ENCODE peak calls at places on chromosomes 11 and 22, in seven cellular contexts. J, V, T, D, E, Q and Z are unnamed samples. For H3K27me3 and H3K36me3, the result is how much of the 10 kb centered on the place peaks cover.

GRCh38 chr11:65185869-65186341 is 4.2 kb downstream of the CAPN1 start:
- DNase-seq in D (no peak), V (no peak), J (no peak), Q (no peak), E (no peak), T (no peak), Z (no peak)

GRCh38 chr22:38422615-38423511 is 32.1 kb downstream of the KCNJ4 start:
- DNase-seq in E (no peak), T (no peak), J (no peak), Q (no peak), V (no peak), D (no peak), Z (no peak)

GRCh38 chr11:31419669-31420068 is 50.0 kb downstream of the DNAJC24 start:
- DNase-seq in Q (no peak), E (no peak), T (no peak), V (no peak), D (no peak), J (no peak), Z (no peak)

GRCh38 chr11:2767751-2768150 is 68.0 kb upstream of the KCNQ1OT1 start:
- DNase-seq in J (no peak), D (no peak), T (no peak), Q (no peak), V (no peak), E (no peak), Z (no peak)

GRCh38 chr11:134226806-134227325 is 2.4 kb downstream of the VPS26B start:
- DNase-seq in J (peak), V (no peak), Q (no peak), D (peak), T (no peak), E (no peak), Z (no peak)

GRCh38 chr11:62443390-62444201 is 24.8 kb downstream of the SCGB1A1 start:
- DNase-seq in T (peak), Q (no peak), D (no peak), V (no peak), J (peak), E (no peak), Z (peak)

GRCh38 chr11:112744041-112744440 is 217.2 kb upstream of the NCAM1 start:
- DNase-seq in E (no peak), D (no peak), V (no peak), Q (no peak), T (no peak), J (no peak), Z (no peak)

GRCh38 chr11:117989351-117990102 is 3.3 kb downstream of the IL10RA start:
- DNase-seq in Q (no peak), T (no peak), E (no peak), J (no peak), D (no peak), V (no peak), Z (no peak)

GRCh38 chr11:88590366-88590765 is 252.8 kb upstream of the CTSC start:
- DNase-seq in V (no peak), J (no peak), Q (no peak), T (no peak), D (no peak), E (no peak), Z (no peak)

GRCh38 chr11:8709002-8709672 is 26.5 kb downstream of the RPL27A start:
- DNase-seq in E (no peak), D (no peak), V (peak), Q (no peak), T (peak), J (peak), Z (peak)

GRCh38 chr11:126823271-126823670 is 177.3 kb downstream of the KIRREL3 start:
- DNase-seq in Q (no peak), V (no peak), T (no peak), D (no peak), E (no peak), J (no peak), Z (no peak)

GRCh38 chr11:65588199-65589054 is 7.2 kb downstream of the KCNK7 start:
- DNase-seq in V (no peak), J (peak), Q (peak), T (peak), D (no peak), E (peak), Z (no peak)

GRCh38 chr22:24025475-24025874 is 14.4 kb downstream of the CABIN1 start:
- DNase-seq in J (no peak), E (no peak), V (no peak), D (no peak), T (no peak), Q (no peak), Z (no peak)

GRCh38 chr11:111635706-111636045 is 33.4 kb downstream of the SIK2 start:
- DNase-seq in J (peak), V (no peak), E (no peak), D (peak), Q (no peak), T (peak), Z (peak)

GRCh38 chr11:15985127-15985862 is 371.1 kb downstream of the SOX6 start:
- DNase-seq in J (no peak), Q (no peak), T (no peak), E (no peak), D (no peak), V (no peak), Z (no peak)

GRCh38 chr22:39932918-39933649 is 27.1 kb upstream of the TMA7B start:
- DNase-seq in J (peak), T (no peak), Q (peak), V (no peak), D (no peak), E (peak), Z (no peak)

GRCh38 chr11:118896921-118897591 is 13.4 kb downstream of the CXCR5 start:
- DNase-seq in T (no peak), V (no peak), J (no peak), Q (no peak), E (no peak), D (no peak), Z (no peak)

GRCh38 chr11:35099278-35100018 is 39.5 kb upstream of the CD44 start:
- DNase-seq in E (no peak), D (peak), J (peak), V (no peak), T (no peak), Q (no peak), Z (peak)

GRCh38 chr11:76610871-76611475 is 59.6 kb downstream of the LRRC32 start:
- DNase-seq in E (no peak), T (peak), J (no peak), V (no peak), Q (peak), D (no peak), Z (no peak)

GRCh38 chr11:75347781-75348613 is 3.5 kb downstream of the ARRB1 start:
- DNase-seq in T (no peak), E (no peak), Q (no peak), V (peak), J (peak), D (peak), Z (peak)

GRCh38 chr11:2703487-2704141 is 3.8 kb upstream of the KCNQ1OT1 start:
- DNase-seq in V (no peak), T (peak), Q (no peak), J (no peak), D (no peak), E (no peak), Z (no peak)

GRCh38 chr11:12086271-12087074 is 23.9 kb upstream of the MICAL2 start:
- DNase-seq in T (peak), J (peak), E (no peak), V (peak), D (peak), Q (no peak), Z (peak)

GRCh38 chr11:12007769-12008737 is at the start of gene DKK3:
- DNase-seq in J (peak), T (no peak), D (no peak), Q (peak), E (peak), V (no peak), Z (peak)

GRCh38 chr11:33936745-33937612 is 45.1 kb upstream of the LMO2 start:
- DNase-seq in T (peak), V (no peak), E (no peak), D (peak), Q (no peak), J (peak), Z (no peak)

GRCh38 chr22:16810188-16810802 is 14.9 kb downstream of the XKR3 start:
- DNase-seq in E (no peak), D (no peak), V (no peak), J (peak), Q (no peak), T (no peak), Z (no peak)

GRCh38 chr11:2868604-2869526 is 16.7 kb downstream of the CDKN1C start:
- DNase-seq in V (no peak), D (no peak), E (no peak), T (no peak), Q (no peak), J (no peak), Z (no peak)

GRCh38 chr11:58058276-58059010 is 27.7 kb downstream of the OR6Q1 start:
- DNase-seq in T (no peak), Q (no peak), V (no peak), D (peak), J (no peak), E (no peak), Z (peak)

GRCh38 chr11:1779034-1779805 is 15.5 kb upstream of the CTSD start:
- DNase-seq in D (no peak), T (no peak), J (no peak), V (no peak), Q (no peak), E (no peak), Z (no peak)

GRCh38 chr22:18947905-18948304 is 11.8 kb upstream of the PRODH start:
- DNase-seq in V (no peak), J (no peak), T (no peak), D (no peak), E (no peak), Q (no peak), Z (no peak)

GRCh38 chr22:39343259-39344045 is 6.3 kb upstream of the SYNGR1 start:
- DNase-seq in J (peak), D (peak), E (peak), Q (peak), V (no peak), T (peak), Z (peak)

GRCh38 chr11:65316311-65316978 is 1.8 kb downstream of the CDC42EP2 start:
- DNase-seq in D (peak), Q (no peak), J (peak), T (peak), V (peak), E (no peak), Z (peak)

GRCh38 chr22:20019661-20020532 is 1.0 kb upstream of the TANGO2 start:
- DNase-seq in V (no peak), J (no peak), E (no peak), T (no peak), D (no peak), Q (no peak), Z (no peak)

GRCh38 chr22:20016734-20017621 is at the start of gene ARVCF:
- DNase-seq in J (peak), D (peak), T (peak), V (peak), Q (peak), E (peak), Z (peak)

GRCh38 chr22:20018001-20018400 is 1.4 kb upstream of the ARVCF start:
- DNase-seq in V (no peak), Q (no peak), E (no peak), J (no peak), T (no peak), D (no peak), Z (no peak)

GRCh38 chr22:20015971-20016733 is 471 bp downstream of the ARVCF start:
- DNase-seq in E (peak), J (peak), V (no peak), D (no peak), T (no peak), Q (no peak), Z (peak)

GRCh38 chr22:20017622-20017958 is 967 bp upstream of the ARVCF start:
- DNase-seq in T (no peak), J (no peak), V (no peak), Q (no peak), E (no peak), D (no peak), Z (no peak)
- H3K27me3 ChIP-seq in T (under half), J (under half), V (under half), Q (under half), E (under half), D (under half), Z (under half)

DNA sequence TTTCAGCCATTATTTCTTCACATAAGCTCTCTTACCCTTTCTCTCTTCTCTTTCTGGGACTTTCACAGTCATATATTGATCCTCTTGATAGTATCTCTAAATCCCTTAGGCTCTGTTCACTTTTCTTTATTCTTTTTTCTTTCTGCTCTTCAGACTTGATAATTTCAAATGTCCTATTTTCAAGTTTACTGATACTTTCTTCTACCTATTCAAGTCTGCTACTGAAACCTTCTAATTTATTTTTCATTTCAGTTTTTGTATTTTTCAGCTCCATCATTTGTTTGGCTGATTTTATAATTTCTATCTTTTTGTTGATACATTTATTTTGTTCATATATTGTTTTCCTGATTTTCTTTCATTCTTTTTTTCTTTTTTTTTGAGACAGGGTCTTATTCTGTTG is 79.1 kb downstream of the SNX19 start:
- DNase-seq in Q (no peak), E (no peak), T (no peak), D (no peak), V (no peak), J (no peak), Z (no peak)
- H3K4me3 ChIP-seq in Q (no peak), E (no peak), T (no peak), D (no peak), V (no peak), J (no peak), Z (no peak)

GRCh38 chr22:29339381-29340235 is 24.1 kb upstream of the RASL10A start:
- DNase-seq in T (no peak), D (no peak), V (no peak), E (no peak), J (peak), Q (no peak), Z (peak)

GRCh38 chr22:29340566-29340965 is 25.1 kb upstream of the RASL10A start:
- DNase-seq in D (no peak), T (no peak), E (no peak), V (no peak), Q (no peak), J (no peak), Z (no peak)

GRCh38 chr22:29336751-29337490 is 21.4 kb upstream of the RASL10A start:
- DNase-seq in V (no peak), T (peak), J (no peak), E (no peak), D (no peak), Q (no peak), Z (peak)

GRCh38 chr22:29337631-29338284 is 22.3 kb upstream of the RASL10A start:
- DNase-seq in T (no peak), J (no peak), E (no peak), Q (no peak), V (no peak), D (no peak), Z (no peak)

GRCh38 chr22:29338398-29338797 is 22.9 kb upstream of the RASL10A start:
- DNase-seq in J (no peak), V (no peak), Q (no peak), D (no peak), T (no peak), E (no peak), Z (no peak)
- H3K36me3 ChIP-seq in J (under half), V (under half), Q (half or more), D (half or more), T (half or more), E (under half), Z (under half)

DNA sequence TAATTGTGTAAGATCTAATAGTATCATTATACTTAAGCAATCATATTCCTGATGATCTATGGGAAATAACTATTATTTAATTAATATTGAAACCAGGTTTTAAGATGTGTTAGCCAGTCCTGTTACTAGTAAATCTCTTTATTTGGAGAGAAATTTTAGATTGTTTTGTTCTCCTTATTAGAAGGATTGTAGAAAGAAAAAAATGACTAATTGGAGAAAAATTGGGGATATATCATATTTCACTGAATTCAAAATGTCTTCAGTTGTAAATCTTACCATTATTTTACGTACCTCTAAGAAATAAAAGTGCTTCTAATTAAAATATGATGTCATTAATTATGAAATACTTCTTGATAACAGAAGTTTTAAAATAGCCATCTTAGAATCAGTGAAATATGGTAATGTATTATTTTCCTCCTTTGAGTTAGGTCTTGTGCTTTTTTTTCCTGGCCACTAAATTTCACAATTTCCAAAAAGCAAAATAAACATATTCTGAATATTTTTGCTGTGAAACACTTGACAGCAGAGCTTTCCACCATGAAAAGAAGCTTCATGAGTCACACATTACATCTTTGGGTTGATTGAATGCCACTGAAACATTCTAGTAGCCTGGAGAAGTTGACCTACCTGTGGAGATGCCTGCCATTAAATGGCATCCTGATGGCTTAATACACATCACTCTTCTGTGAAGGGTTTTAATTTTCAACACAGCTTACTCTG is 6.4 kb downstream of the BIRC3 start:
- DNase-seq in V (peak), E (no peak), D (peak), T (no peak), J (peak), Q (no peak), Z (no peak)
- H3K27me3 ChIP-seq in V (under half), E (under half), D (under half), T (under half), J (under half), Q (under half), Z (under half)

DNA sequence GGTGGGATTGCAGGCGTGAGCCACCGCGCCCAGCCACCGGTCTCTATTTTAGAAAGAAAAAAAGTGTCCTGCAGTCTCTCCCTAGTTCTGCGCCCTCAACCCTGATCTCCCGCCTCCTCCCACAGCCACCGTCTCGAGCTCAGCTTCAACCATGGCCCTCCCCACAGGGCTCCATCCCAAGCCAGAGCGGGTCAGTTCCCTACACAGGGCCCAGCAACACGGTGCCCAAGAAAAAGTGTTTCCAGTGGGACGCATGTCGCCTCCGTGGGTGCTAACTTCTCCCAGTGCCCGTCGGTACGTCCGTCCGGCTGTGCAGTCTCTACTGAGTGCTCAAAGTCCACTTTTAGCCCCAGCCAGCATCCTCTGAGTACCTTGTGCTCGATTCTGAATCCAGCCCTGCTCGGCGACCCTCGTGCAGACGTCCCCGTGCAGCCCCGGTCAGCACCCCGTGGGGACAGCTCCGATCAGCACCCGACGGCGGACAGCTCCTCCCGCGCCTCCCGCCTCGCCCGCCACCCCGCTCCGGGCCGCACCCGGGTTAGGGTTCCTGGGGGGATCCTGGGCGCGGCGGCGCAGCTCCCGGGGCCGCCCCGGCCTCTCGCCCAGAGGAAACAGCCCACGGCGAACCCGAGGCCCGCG is 658 bp upstream of the MAPK8IP2 start:
- DNase-seq in D (no peak), J (peak), V (no peak), T (peak), E (peak), Q (peak), Z (peak)
- H3K4me3 ChIP-seq in D (no peak), J (no peak), V (peak), T (peak), E (no peak), Q (no peak), Z (no peak)

GRCh38 chr22:41333806-41334205 is 32.5 kb downstream of the ZC3H7B start:
- DNase-seq in D (no peak), T (no peak), E (no peak), Q (no peak), J (no peak), V (no peak), Z (no peak)
- H3K36me3 ChIP-seq in D (under half), T (half or more), E (under half), Q (under half), J (under half), V (under half), Z (half or more)

GRCh38 chr11:115242982-115243381 is 261.2 kb downstream of the CADM1 start:
- DNase-seq in T (no peak), J (no peak), V (no peak), Q (no peak), E (no peak), D (no peak), Z (no peak)
- H3K27me3 ChIP-seq in T (under half), J (under half), V (under half), Q (under half), E (under half), D (under half), Z (under half)

GRCh38 chr22:43090130-43090789 is 1.1 kb upstream of the TTLL1 start:
- DNase-seq in E (peak), Q (peak), J (peak), V (peak), D (peak), T (peak), Z (peak)
- H3K4me3 ChIP-seq in E (no peak), Q (no peak), J (no peak), V (no peak), D (no peak), T (no peak), Z (no peak)